ENCODE peak calls at places on chromosomes 11 and 22, in five cellular contexts. P is H1, V is NT2/D1, B is GM12878, N is HepG2. D is an unnamed sample.

GRCh38 chr11:96319901-96320656 is 22.9 kb downstream of the MAML2 start:
- DNase-seq in B (no peak), V (no peak), P (no peak), N (no peak), D (no peak)

GRCh38 chr11:86265194-86265593 is 20.6 kb downstream of the EED start:
- DNase-seq in B (no peak), V (no peak), N (no peak), P (no peak), D (no peak)

GRCh38 chr11:35897019-35897418 is 46.8 kb upstream of the LDLRAD3 start:
- DNase-seq in N (no peak), P (no peak), V (no peak), B (no peak), D (no peak)

GRCh38 chr11:72777755-72778278 is 16.0 kb downstream of the STARD10 start:
- DNase-seq in P (no peak), N (peak; percentile 90), V (no peak), B (no peak), D (no peak)

GRCh38 chr22:28410050-28410816 is 269.4 kb downstream of the TTC28 start:
- DNase-seq in V (no peak), B (no peak), P (no peak), N (no peak), D (no peak)

GRCh38 chr11:114049050-114049449 is 10.5 kb upstream of the ZBTB16 start:
- DNase-seq in P (no peak), B (no peak), N (no peak), V (no peak), D (no peak)

GRCh38 chr11:126601136-126601535 is 245.7 kb downstream of the ST3GAL4 start:
- DNase-seq in P (no peak), V (no peak), B (no peak), N (no peak), D (no peak)

GRCh38 chr11:118229274-118229847 is 4.5 kb upstream of the JAML start:
- DNase-seq in B (no peak), V (no peak), P (no peak), N (no peak), D (no peak)

GRCh38 chr11:11044137-11044855 is 186.4 kb upstream of the ZBED5 start:
- DNase-seq in V (no peak), B (no peak), P (no peak), N (no peak), D (no peak)

GRCh38 chr11:22554221-22554620 is 71.4 kb downstream of the FANCF start:
- DNase-seq in V (no peak), P (no peak), N (no peak), B (peak; percentile 4), D (no peak)

GRCh38 chr11:118341749-118342489 is 586 bp downstream of the CD3D start:
- DNase-seq in V (no peak), B (no peak), N (peak; percentile 32), P (no peak), D (no peak)

GRCh38 chr11:106668147-106668546 is 350.1 kb downstream of the GUCY1A2 start:
- DNase-seq in N (no peak), P (no peak), B (no peak), V (no peak), D (no peak)

GRCh38 chr22:22590136-22590891 is 31.2 kb upstream of the PRAME start:
- DNase-seq in V (no peak), P (no peak), B (no peak), N (no peak), D (no peak)

GRCh38 chr22:48102581-48102980 is 1340.1 kb downstream of the TBC1D22A start:
- DNase-seq in P (no peak), B (no peak), N (no peak), V (no peak), D (no peak)

DNA sequence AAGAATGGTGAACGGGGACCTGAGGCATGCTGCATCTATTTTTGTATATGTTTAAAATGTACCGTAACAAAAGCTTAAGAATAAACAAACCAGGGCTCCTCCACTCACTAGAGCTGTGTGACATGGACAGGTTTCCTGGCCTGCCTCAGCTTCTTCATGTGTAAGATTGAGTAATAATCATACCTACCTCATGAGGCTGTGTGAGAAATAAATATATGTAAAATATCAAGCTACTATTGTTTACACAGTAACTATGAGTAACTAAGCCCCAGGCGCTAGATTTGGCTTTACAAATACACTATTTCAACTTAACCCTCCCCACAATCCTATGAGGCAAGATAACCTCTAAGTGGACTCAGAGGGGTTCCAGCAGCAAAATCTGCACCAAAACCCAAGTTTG is 66.4 kb downstream of the SMCO4 start:
- DNase-seq in B (no peak), N (no peak), V (no peak), P (no peak), D (no peak)
- TF ChIP-seq SUZ12 in B (no peak), N (no peak), V (no peak), P (no peak), D (no peak)

DNA sequence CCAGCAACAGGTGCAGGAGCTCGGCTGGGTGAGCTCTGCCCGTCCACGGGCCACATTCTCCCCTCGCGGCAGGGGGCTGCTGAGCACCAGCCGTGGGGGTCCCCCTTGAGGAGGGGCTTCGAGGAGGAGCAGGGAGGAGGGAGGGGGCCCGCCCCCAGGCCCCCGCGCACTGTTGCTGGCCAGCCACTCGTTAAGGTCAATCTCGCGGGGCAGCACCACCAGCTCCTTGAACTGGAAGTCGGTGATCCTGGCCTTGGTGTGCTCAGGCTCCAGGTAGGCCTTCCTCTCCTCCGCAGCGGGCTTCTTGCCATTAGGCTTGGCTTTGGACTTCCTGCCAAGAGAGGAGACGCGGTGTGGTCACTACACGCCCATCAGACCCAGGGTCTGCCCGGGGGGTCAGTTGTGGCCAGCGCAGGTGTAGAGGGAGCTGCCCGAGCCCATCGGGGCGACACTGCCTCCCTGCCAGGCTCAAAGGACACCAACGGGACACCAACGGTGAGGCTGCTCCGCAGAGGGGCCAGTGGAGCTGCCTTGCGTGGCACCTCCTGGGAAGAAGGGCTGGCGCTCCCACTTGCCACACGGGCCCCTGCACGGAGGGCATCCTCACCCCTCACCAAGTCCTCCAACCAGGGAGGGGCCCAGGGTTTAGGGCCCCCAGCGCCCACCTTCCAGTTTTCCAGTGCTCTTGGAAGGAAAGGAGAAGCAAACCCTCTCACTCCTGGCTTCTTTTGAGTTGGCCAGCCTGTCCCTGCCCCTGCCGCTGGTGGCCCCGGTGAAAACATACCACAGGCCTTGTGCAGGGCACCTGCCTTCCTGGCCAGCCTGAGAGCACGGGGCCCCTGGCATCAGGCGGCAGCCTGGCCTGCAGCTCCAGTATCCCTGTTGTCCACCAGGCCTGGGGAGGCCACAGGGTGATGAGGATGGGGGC is 5.8 kb downstream of the MOB2 start:
- DNase-seq in P (no peak), B (no peak), V (no peak), N (no peak), D (no peak)
- TF ChIP-seq SUZ12 in P (no peak), B (no peak), V (no peak), N (no peak), D (no peak)

GRCh38 chr11:130625907-130626306 is 177.5 kb downstream of the ADAMTS15 start:
- DNase-seq in V (no peak), B (no peak), N (no peak), P (no peak), D (no peak)

GRCh38 chr11:130622126-130622525 is 173.7 kb downstream of the ADAMTS15 start:
- DNase-seq in P (no peak), V (no peak), B (no peak), N (no peak), D (no peak)

GRCh38 chr11:130620566-130620965 is 172.1 kb downstream of the ADAMTS15 start:
- DNase-seq in P (no peak), V (no peak), N (no peak), B (no peak), D (no peak)

GRCh38 chr11:130624946-130625345 is 176.5 kb downstream of the ADAMTS15 start:
- DNase-seq in P (no peak), N (no peak), V (no peak), B (no peak), D (no peak)

DNA sequence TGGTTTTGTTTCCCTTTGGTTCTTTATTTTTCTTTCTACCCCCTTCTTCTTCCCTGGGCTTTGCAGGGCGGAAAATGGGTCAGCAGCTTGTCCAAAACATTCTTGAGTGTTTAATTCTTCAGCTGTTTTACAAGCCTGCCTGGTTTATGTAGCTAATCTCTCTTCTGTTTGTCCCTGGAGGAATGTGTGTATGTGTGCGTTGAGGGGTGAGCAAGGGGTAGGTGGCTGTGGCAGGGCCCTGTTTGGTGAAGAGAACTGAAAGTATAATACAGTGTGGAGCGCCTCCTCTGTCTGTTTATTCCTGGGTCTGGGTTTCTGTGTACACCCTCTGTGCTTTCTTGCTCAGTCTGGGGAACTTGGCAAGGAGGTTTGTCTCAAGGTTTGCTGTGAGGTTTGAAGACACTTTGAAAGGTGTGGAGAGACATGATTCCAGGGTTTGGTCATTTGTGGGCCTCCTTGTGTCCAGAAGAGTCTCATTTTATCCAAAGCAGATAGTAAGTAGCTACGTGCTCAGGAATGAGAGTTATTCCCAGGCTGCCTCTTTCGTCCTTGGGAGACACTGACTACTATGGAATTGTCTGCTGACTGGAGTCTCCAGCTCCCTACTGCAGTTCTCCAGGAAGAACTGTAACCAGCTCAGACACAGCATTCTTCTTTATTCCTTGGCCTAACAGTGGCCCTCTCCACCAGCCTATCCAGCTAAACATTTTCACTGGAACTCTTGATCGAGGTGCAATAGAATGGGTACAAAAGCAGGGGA is 175.6 kb downstream of the ADAMTS15 start:
- DNase-seq in N (no peak), B (no peak), V (no peak), P (no peak), D (no peak)
- TF ChIP-seq SUZ12 in N (no peak), B (no peak), V (no peak), P (no peak), D (no peak)

GRCh38 chr22:30212996-30213441 is 33.5 kb downstream of the LIF start:
- DNase-seq in B (no peak), V (no peak), N (no peak), P (no peak), D (no peak)
- TF ChIP-seq SUZ12 in B (no peak), V (no peak), N (no peak), P (no peak), D (no peak)

DNA sequence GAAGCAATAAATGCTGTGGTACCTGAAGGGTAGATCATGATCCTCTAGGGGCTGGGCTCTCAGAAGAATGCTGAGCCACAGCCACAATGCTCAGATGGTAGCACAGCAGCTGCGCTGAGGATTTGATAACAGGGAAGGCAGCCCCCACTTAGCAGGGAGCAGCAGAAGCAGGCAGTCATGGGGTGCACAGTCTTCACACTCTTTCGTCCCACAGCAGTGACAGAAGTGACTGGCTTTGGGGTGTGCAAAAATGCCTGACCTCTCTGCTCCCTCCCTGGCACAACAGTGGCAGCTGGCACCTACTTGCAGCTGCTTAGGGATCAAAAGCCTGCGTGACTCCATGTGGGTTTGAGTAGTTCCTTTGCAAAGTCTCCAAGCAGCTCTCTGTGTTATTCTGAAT is 1349.8 kb upstream of the RAG2 start:
- DNase-seq in B (no peak), P (no peak), N (no peak), V (no peak), D (no peak)
- TF ChIP-seq SUZ12 in B (no peak), P (no peak), N (no peak), V (no peak), D (no peak)

DNA sequence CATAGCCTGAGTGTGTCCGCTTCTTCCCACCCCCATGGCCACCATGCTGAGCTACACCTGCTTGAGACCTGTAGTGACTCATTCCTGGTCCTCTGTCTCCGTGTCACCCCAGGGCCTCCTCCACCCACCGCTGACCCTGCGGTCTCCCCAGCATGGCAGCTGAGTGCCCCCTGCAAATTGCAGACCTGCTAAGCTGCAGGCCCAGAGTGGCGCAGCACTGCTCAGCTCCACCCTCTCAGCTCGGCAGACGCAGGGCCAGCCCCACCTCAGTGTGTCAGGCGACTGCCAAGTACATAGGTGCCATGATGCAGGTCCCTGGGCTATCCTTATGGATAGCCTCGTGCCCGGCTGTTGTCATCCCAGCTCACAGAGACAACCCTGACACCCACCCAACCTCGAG is 13.1 kb downstream of the MS4A15 start:
- DNase-seq in N (no peak), V (no peak), P (no peak), B (no peak), D (no peak)
- TF ChIP-seq SUZ12 in N (no peak), V (no peak), P (no peak), B (no peak), D (no peak)

GRCh38 chr11:119506436-119506835 is 83.5 kb upstream of the THY1 start:
- DNase-seq in B (no peak), N (no peak), V (no peak), P (no peak), D (no peak)
- TF ChIP-seq SUZ12 in B (no peak), N (no peak), V (no peak), P (no peak), D (no peak)

D was measured in HEK293T.